ENCODE peak calls at places on chromosomes 1 and 21, in five cellular contexts. Y is tibial nerve, K is heart left ventricle, S is psoas muscle, W is transverse colon. A is an unnamed sample.

GRCh38 chr1:167418397-167418796 is 99.9 kb downstream of the CD247 start:
- DNase-seq in K (no peak), Y (no peak), W (no peak), S (no peak), A (no peak)

GRCh38 chr1:65209005-65209885 is 61.2 kb downstream of the AK4 start:
- DNase-seq in S (no peak), K (no peak), W (peak), Y (no peak), A (no peak)

GRCh38 chr1:246213502-246213901 is 293.6 kb downstream of the SMYD3 start:
- DNase-seq in K (no peak), S (no peak), W (no peak), Y (no peak), A (no peak)

GRCh38 chr1:106960412-106960811 is 96.1 kb upstream of the PRMT6 start:
- DNase-seq in Y (no peak), K (no peak), W (no peak), S (no peak), A (no peak)

GRCh38 chr21:27132270-27132669 is 165.4 kb upstream of the ADAMTS5 start:
- DNase-seq in Y (no peak), S (no peak), W (no peak), K (no peak), A (no peak)

GRCh38 chr1:5921129-5921528 is 71.1 kb downstream of the NPHP4 start:
- DNase-seq in Y (no peak), K (no peak), W (no peak), S (no peak), A (no peak)

GRCh38 chr1:47317841-47318240 is 3.9 kb upstream of the STIL start:
- DNase-seq in Y (no peak), S (no peak), W (no peak), K (no peak), A (no peak)

GRCh38 chr1:205981257-205981656 is 21.9 kb downstream of the RAB7B start:
- DNase-seq in K (no peak), Y (no peak), W (no peak), S (no peak), A (no peak)

GRCh38 chr21:46253610-46254124 is 25.1 kb upstream of the LSS start:
- DNase-seq in K (no peak), W (no peak), S (no peak), Y (no peak), A (peak)

GRCh38 chr1:160129046-160129445 is 13.5 kb downstream of the ATP1A2 start:
- DNase-seq in W (no peak), K (no peak), S (peak), Y (no peak), A (peak)

GRCh38 chr1:43705982-43706597 is 1.2 kb upstream of the ST3GAL3 start:
- DNase-seq in S (no peak), Y (no peak), W (no peak), K (no peak), A (no peak)

GRCh38 chr1:57576750-57577149 is 152.9 kb upstream of the DAB1 start:
- DNase-seq in W (no peak), Y (no peak), K (no peak), S (no peak), A (no peak)

GRCh38 chr1:237186733-237187132 is 144.7 kb downstream of the RYR2 start:
- DNase-seq in S (no peak), W (no peak), Y (no peak), K (no peak), A (no peak)

GRCh38 chr1:116850436-116850835 is 59.3 kb upstream of the PTGFRN start:
- DNase-seq in K (no peak), W (no peak), S (no peak), Y (no peak), A (no peak)

GRCh38 chr1:104671684-104672353 is 922.1 kb downstream of the AMY1C start:
- DNase-seq in Y (no peak), S (no peak), K (no peak), W (no peak), A (no peak)

GRCh38 chr1:168709407-168709891 is 19.6 kb downstream of the DPT start:
- DNase-seq in W (no peak), Y (no peak), K (no peak), S (no peak), A (no peak)

GRCh38 chr1:11387829-11388228 is 91.1 kb upstream of the DISP3 start:
- DNase-seq in W (no peak), K (no peak), S (no peak), Y (no peak), A (no peak)

GRCh38 chr1:51302270-51302669 is 28.1 kb downstream of the TTC39A start:
- DNase-seq in Y (no peak), K (no peak), S (no peak), W (no peak), A (peak)

GRCh38 chr1:107389410-107390075 is 248.7 kb downstream of the NTNG1 start:
- DNase-seq in W (no peak), S (no peak), Y (no peak), K (no peak), A (no peak)

GRCh38 chr1:218942421-218942820 is 231.3 kb upstream of the LYPLAL1 start:
- DNase-seq in S (no peak), Y (no peak), W (no peak), K (no peak), A (no peak)

GRCh38 chr1:248688527-248689298 is 13.9 kb downstream of the OR14I1 start:
- DNase-seq in K (no peak), W (no peak), Y (no peak), S (no peak), A (no peak)

GRCh38 chr1:247448107-247448778 is 9.7 kb downstream of the OR2B11 start:
- DNase-seq in W (peak), K (peak), S (peak), Y (peak), A (peak)

GRCh38 chr1:80427886-80428285 is 1372.8 kb upstream of the ADGRL2 start:
- DNase-seq in K (no peak), W (no peak), Y (no peak), S (no peak), A (no peak)

GRCh38 chr1:212225871-212226302 is 59.3 kb upstream of the PPP2R5A start:
- DNase-seq in K (no peak), S (no peak), W (no peak), Y (no peak), A (no peak)

GRCh38 chr1:183000563-183000962 is 22.7 kb upstream of the LAMC1 start:
- DNase-seq in S (no peak), Y (no peak), K (no peak), W (no peak), A (no peak)

GRCh38 chr1:168783831-168784230 is 54.8 kb upstream of the DPT start:
- DNase-seq in Y (no peak), K (no peak), S (no peak), W (no peak), A (no peak)

GRCh38 chr1:88736633-88737248 is 52.7 kb downstream of the PKN2 start:
- DNase-seq in W (no peak), Y (no peak), K (no peak), S (no peak), A (no peak)

GRCh38 chr1:168345939-168346338 is 65.3 kb downstream of the TBX19 start:
- DNase-seq in W (no peak), S (no peak), Y (no peak), K (no peak), A (no peak)

GRCh38 chr21:41164981-41165650 is 2.8 kb upstream of the BACE2 start:
- DNase-seq in K (no peak), S (no peak), W (peak), Y (peak), A (no peak)

GRCh38 chr1:41900611-41901444 is 17.9 kb downstream of the HIVEP3 start:
- DNase-seq in K (no peak), W (peak), S (no peak), Y (no peak), A (no peak)

DNA sequence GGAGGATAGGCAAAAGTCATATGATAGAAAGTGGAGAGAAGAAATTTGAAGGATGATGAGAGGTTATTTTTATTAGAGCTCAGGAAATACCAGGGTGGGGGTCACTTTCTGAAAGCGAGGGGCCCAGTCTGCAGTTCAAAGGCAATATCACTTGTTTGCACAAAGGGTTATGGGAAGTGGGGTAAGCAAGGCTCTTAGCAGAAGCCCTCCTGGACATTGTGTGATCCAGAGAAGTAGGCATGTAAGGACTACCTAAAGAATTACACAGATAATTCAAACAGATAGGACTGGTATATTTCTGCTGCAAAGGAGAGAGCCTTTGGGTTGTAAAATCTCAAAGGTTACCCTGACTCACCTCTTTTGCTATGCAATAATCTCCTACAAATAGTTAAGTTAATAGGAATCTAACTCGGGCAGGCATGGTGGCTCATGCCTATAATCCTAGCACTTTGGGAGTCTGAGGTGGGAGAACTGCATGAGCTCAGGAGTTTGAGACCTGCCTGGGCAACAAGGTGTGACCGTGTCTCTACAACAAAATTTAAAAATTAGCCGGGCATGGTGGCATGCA is 25.2 kb upstream of the PRRC2C start:
- DNase-seq in K (no peak), S (no peak), Y (no peak), W (no peak), A (no peak)
- TF ChIP-seq CTCF in K (no peak), S (no peak), Y (no peak), W (no peak), A (no peak)

DNA sequence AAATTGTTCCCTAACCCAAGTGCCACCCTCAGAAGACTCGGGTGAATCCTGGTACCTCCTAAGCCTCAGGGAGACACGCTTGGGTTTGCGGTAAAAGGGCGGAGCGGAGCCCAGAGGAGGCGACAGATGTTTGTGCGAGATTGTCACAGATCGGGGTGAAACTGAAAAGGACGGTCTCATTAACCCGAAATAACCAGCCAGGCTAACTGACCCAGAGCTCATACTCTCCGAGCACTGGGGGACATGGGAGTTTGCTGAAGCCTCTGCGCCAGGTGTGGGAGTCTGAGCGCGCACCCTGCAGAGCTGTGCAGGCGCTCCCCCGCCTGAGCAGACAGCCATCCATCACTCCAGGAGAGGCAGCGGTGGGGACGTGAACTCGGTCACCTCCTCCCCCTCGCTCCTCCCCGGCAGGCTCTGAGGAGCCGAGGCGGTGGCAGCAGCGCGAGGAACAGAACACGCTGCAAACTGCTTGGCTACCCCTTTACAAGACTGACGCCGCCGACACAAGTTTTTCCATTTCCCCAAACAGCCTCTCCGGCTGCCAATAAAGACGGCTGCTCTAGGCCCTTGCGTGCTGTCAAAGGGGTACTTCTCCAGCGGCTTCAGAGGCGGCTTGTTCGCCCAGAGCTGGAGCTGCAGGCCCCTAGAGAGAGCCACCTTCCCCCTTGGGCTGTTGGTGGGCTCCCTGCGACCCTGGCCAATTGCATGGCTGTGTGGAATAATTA is 43.5 kb downstream of the RRAGC start:
- DNase-seq in K (no peak), W (peak), S (no peak), Y (no peak), A (no peak)
- H3K27ac ChIP-seq in K (no peak), W (no peak), S (no peak), Y (no peak), A (no peak)

GRCh38 chr1:245124241-245124640 is 30.5 kb upstream of the KIF26B start:
- DNase-seq in K (no peak), S (no peak), W (no peak), Y (no peak), A (no peak)

GRCh38 chr1:245118806-245119205 is 36.0 kb upstream of the KIF26B start:
- DNase-seq in W (no peak), S (no peak), Y (no peak), K (no peak), A (peak)

GRCh38 chr1:245118066-245118465 is 36.7 kb upstream of the KIF26B start:
- DNase-seq in S (no peak), Y (no peak), K (no peak), W (no peak), A (peak)

GRCh38 chr1:245124644-245125043 is 30.1 kb upstream of the KIF26B start:
- DNase-seq in K (no peak), Y (no peak), S (no peak), W (no peak), A (peak)

DNA sequence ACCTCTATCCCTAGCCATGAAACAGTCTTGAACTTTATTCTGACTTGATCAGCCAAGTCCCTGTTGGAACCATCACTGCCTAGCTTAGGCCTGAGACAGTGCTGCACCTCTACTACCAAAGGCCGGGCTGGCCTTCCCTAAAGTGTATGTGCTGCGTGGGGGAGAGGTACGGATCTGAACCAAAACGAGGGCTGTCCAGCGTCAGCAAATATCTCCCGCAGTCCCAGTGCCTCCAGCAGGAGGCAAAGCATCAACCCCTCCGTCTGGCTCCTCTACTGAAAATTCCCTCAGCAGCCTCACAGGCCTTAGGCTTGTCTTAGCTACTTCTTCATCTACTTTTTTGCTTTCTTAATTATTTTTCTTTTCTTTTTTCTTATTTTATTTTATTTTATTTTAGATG is 33.3 kb upstream of the KIF26B start:
- DNase-seq in W (no peak), Y (no peak), S (no peak), K (no peak), A (peak)
- H3K4me3 ChIP-seq in W (no peak), Y (no peak), S (no peak), K (no peak), A (no peak)

DNA sequence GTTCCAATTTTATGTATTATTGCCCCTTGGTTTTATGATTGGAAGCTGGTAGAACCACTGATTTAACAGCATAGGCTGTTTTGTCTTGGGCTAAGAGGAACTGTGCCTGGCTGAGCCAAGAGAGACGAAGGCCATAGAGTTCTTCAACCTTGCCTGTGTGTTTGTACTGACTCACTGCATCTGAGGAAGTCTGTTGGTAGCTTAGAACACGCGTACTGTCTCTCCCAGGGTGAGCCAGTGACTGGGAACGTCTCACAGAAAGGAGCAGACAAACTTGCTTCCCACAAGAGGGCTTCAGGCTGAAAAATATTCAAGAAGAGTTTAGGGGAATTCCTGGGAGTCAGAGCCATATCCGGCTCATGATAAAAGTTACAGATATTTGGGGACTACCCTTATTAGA is 14.9 kb downstream of the TMEM51 start:
- DNase-seq in S (no peak), Y (no peak), K (no peak), W (no peak), A (peak)
- TF ChIP-seq CTCF in S (no peak), Y (no peak), K (no peak), W (no peak), A (no peak)

GRCh38 chr1:154983776-154984466 is 777 bp downstream of the FLAD1 start:
- DNase-seq in W (no peak), Y (no peak), S (peak), K (no peak), A (peak)
- H3K27ac ChIP-seq in W (peak), Y (no peak), S (peak), K (no peak), A (peak)

DNA sequence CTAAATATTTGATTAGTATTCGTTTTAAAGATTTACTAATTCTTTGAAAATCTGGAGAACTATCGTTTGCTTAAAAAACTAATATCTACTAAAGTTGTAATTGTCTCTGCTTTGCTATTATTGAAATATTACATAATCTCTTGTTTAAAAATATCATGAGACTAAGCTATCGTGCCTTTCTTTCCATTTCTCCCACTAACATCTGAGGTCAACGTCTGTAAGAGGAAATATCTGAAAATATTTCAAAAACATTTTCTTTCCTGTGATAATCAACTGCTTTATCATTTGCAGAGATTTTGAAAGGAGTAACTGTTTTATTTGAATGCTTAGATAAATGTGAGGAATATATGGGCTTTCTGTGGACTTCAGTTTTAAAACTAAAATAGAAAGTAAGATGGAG is 694.1 kb downstream of the USP25 start:
- DNase-seq in K (no peak), W (no peak), Y (no peak), S (no peak), A (no peak)
- H3K4me3 ChIP-seq in K (no peak), W (no peak), Y (peak), S (peak), A (peak)

GRCh38 chr21:17497345-17497744 is 15.5 kb upstream of the CXADR start:
- DNase-seq in K (no peak), Y (no peak), W (no peak), S (no peak), A (no peak)

GRCh38 chr21:17498586-17498985 is 14.3 kb upstream of the CXADR start:
- DNase-seq in W (no peak), S (no peak), K (no peak), Y (no peak), A (no peak)

GRCh38 chr21:17494051-17494450 is 18.8 kb upstream of the CXADR start:
- DNase-seq in K (no peak), Y (no peak), W (no peak), S (no peak), A (no peak)

GRCh38 chr21:17492415-17493168 is 20.3 kb upstream of the CXADR start:
- DNase-seq in K (no peak), Y (no peak), W (no peak), S (no peak), A (no peak)

GRCh38 chr21:17495680-17496079 is 17.2 kb upstream of the CXADR start:
- DNase-seq in W (no peak), K (no peak), S (no peak), Y (no peak), A (no peak)
- TF ChIP-seq CTCF in W (no peak), K (no peak), S (no peak), Y (no peak), A (no peak)

DNA sequence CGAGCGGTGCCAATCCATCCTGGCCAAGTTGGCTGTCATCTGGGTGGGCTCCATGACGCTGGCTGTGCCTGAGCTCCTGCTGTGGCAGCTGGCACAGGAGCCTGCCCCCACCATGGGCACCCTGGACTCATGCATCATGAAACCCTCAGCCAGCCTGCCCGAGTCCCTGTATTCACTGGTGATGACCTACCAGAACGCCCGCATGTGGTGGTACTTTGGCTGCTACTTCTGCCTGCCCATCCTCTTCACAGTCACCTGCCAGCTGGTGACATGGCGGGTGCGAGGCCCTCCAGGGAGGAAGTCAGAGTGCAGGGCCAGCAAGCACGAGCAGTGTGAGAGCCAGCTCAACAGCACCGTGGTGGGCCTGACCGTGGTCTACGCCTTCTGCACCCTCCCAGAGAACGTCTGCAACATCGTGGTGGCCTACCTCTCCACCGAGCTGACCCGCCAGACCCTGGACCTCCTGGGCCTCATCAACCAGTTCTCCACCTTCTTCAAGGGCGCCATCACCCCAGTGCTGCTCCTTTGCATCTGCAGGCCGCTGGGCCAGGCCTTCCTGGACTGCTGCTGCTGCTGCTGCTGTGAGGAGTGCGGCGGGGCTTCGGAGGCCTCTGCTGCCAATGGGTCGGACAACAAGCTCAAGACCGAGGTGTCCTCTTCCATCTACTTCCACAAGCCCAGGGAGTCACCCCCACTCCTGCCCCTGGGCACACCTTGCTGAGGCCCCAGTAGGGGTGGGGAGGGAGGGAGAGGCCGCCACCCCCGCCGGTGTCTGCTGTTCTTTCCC is 5.3 kb downstream of the GPR37L1 start:
- DNase-seq in S (no peak), W (no peak), Y (no peak), K (no peak), A (no peak)
- H3K27ac ChIP-seq in S (no peak), W (no peak), Y (peak), K (no peak), A (no peak)

GRCh38 chr1:53766194-53766748 is 27.3 kb upstream of the GLIS1 start:
- DNase-seq in K (no peak), S (no peak), W (no peak), Y (no peak), A (no peak)
- H3K4me3 ChIP-seq in K (no peak), S (peak), W (no peak), Y (no peak), A (no peak)

GRCh38 chr1:222020553-222020952 is 278.7 kb upstream of the DUSP10 start:
- DNase-seq in K (no peak), Y (no peak), W (no peak), S (no peak), A (no peak)
- TF ChIP-seq CTCF in K (no peak), Y (no peak), W (no peak), S (no peak), A (no peak)